ENCODE peak calls at places on chromosomes 4 and X, in six cellular contexts. Q is cardiac fibroblast, J is OCI-LY7, Y is brain microvascular endothelial cell, D is iPS-NIHi11, V is lung. L is an unnamed sample.

GRCh38 chr4:38706301-38706700 is 42.3 kb downstream of the KLF3 start:
- DNase-seq in D (no peak), Y (no peak), J (no peak), Q (no peak), V (no peak), L (no peak)

GRCh38 chr4:82372502-82372873 is 1.3 kb downstream of the HNRNPD start:
- DNase-seq in Y (peak; percentile 9), D (peak; percentile 22), V (peak; percentile 34), Q (peak; percentile 27), J (peak; percentile 63), L (no peak)

GRCh38 chrX:138858438-138858837 is 146.9 kb upstream of the FGF13 start:
- DNase-seq in D (no peak), Y (no peak), V (no peak), J (no peak), Q (peak; percentile 2), L (peak; percentile 72)

GRCh38 chrX:48703642-48704481 is 7.3 kb downstream of the SUV39H1 start:
- DNase-seq in V (no peak), D (no peak), J (no peak), Q (peak; percentile 25), Y (no peak), L (peak; percentile 20)

GRCh38 chrX:70196961-70197805 is 19.9 kb downstream of the DGAT2L6 start:
- DNase-seq in V (peak; percentile 52), D (peak; percentile 54), J (peak; percentile 63), Q (peak; percentile 70), Y (peak; percentile 32), L (no peak)

GRCh38 chrX:135605906-135606305 is 85.4 kb downstream of the INTS6L start:
- DNase-seq in Q (no peak), V (no peak), Y (no peak), D (no peak), J (no peak), L (no peak)

GRCh38 chr4:127383666-127384065 is 249.1 kb upstream of the INTU start:
- DNase-seq in D (no peak), Y (no peak), Q (no peak), V (no peak), J (no peak), L (no peak)

GRCh38 chr4:160117686-160118085 is 1014.8 kb downstream of the RAPGEF2 start:
- DNase-seq in Q (no peak), V (no peak), J (no peak), Y (no peak), D (no peak), L (no peak)

GRCh38 chr4:96326846-96327245 is 487.0 kb downstream of the PDHA2 start:
- DNase-seq in V (no peak), Y (no peak), J (no peak), D (no peak), Q (peak; percentile 24), L (no peak)

GRCh38 chrX:13983734-13984133 is 46.0 kb downstream of the GEMIN8 start:
- DNase-seq in D (no peak), V (no peak), Y (no peak), J (peak; percentile 47), Q (no peak), L (no peak)

GRCh38 chrX:131802836-131803626 is 220.1 kb upstream of the STK26 start:
- DNase-seq in Q (no peak), D (peak; percentile 46), V (peak; percentile 78), Y (no peak), J (peak; percentile 23), L (no peak)

GRCh38 chr4:169017971-169018370 is 7.9 kb upstream of the CBR4 start:
- DNase-seq in Y (no peak), J (no peak), V (no peak), Q (no peak), D (peak; percentile 33), L (no peak)

GRCh38 chr4:152087335-152087734 is 326.5 kb upstream of the GATB start:
- DNase-seq in D (no peak), V (no peak), Y (no peak), Q (no peak), J (no peak), L (no peak)

GRCh38 chr4:182897601-182898478 is 19.3 kb downstream of the DCTD start:
- DNase-seq in J (no peak), D (no peak), V (peak; percentile 72), Y (no peak), Q (no peak), L (no peak)

GRCh38 chr4:119932277-119932676 is 134.4 kb downstream of the MAD2L1 start:
- DNase-seq in Q (no peak), J (no peak), D (no peak), Y (no peak), V (no peak), L (no peak)

GRCh38 chr4:159341486-159341885 is 238.6 kb downstream of the RAPGEF2 start:
- DNase-seq in Y (no peak), V (no peak), Q (peak; percentile 60), D (no peak), J (no peak), L (no peak)

GRCh38 chr4:151403656-151404055 is 5.3 kb upstream of the FHIP1A start:
- DNase-seq in Q (no peak), D (no peak), J (no peak), V (no peak), Y (no peak), L (no peak)

GRCh38 chrX:130975947-130976346 is 72.9 kb upstream of the ENOX2 start:
- DNase-seq in Y (peak; percentile 74), V (no peak), Q (peak; percentile 67), J (peak; percentile 35), D (peak; percentile 18), L (no peak)

GRCh38 chr4:184330008-184330400 is 112.3 kb upstream of the ENPP6 start:
- DNase-seq in V (no peak), Q (peak; percentile 53), Y (peak; percentile 25), D (no peak), J (no peak), L (no peak)

GRCh38 chr4:111793686-111794085 is 351.6 kb upstream of the FAM241A start:
- DNase-seq in D (no peak), V (no peak), Q (no peak), Y (no peak), J (no peak), L (no peak)

GRCh38 chrX:132467029-132467428 is 21.8 kb downstream of the MBNL3 start:
- DNase-seq in Q (peak; percentile 12), J (no peak), V (no peak), D (no peak), Y (no peak), L (no peak)

GRCh38 chr4:112253382-112254000 is 21.9 kb downstream of the AP1AR start:
- DNase-seq in D (peak; percentile 22), V (no peak), J (no peak), Y (no peak), Q (no peak), L (no peak)

GRCh38 chr4:52094746-52095145 is 43.6 kb downstream of the SPATA18 start:
- DNase-seq in V (no peak), Y (no peak), J (no peak), Q (no peak), D (no peak), L (no peak)

GRCh38 chr4:109472343-109472761 is 38.7 kb downstream of the SEC24B start:
- DNase-seq in Y (peak; percentile 42), V (no peak), Q (peak; percentile 70), J (no peak), D (no peak), L (peak; percentile 31)

GRCh38 chr4:78056265-78057129 is 626 bp upstream of the FRAS1 start:
- DNase-seq in J (peak; percentile 79), V (peak; percentile 81), Y (peak; percentile 63), Q (peak; percentile 42), D (peak; percentile 85), L (no peak)

GRCh38 chr4:12729384-12729783 is 754.8 kb downstream of the RAB28 start:
- DNase-seq in Q (peak; percentile 51), V (no peak), D (peak; percentile 57), J (peak; percentile 39), Y (no peak), L (no peak)

GRCh38 chr4:123821861-123822260 is 425.3 kb downstream of the SPRY1 start:
- DNase-seq in D (no peak), V (no peak), J (no peak), Q (peak; percentile 45), Y (no peak), L (no peak)

GRCh38 chr4:184165291-184165690 is 52.4 kb downstream of the ENPP6 start:
- DNase-seq in Q (no peak), Y (peak; percentile 34), J (no peak), V (no peak), D (peak; percentile 36), L (no peak)

GRCh38 chr4:168475745-168476144 is 4.5 kb downstream of the DDX60L start:
- DNase-seq in V (no peak), D (peak; percentile 22), Q (peak; percentile 35), Y (no peak), J (no peak), L (no peak)

GRCh38 chr4:145042601-145043000 is 55.4 kb downstream of the ANAPC10 start:
- DNase-seq in Y (no peak), V (no peak), Q (no peak), J (no peak), D (no peak), L (no peak)

GRCh38 chrX:93673869-93674271 is at the start of gene FAM133A:
- DNase-seq in Q (peak; percentile 27), D (peak; percentile 5), J (no peak), V (no peak), Y (no peak), L (peak; percentile 6)

GRCh38 chr4:136900706-136901105 is 631.6 kb downstream of the PCDH18 start:
- DNase-seq in V (no peak), J (no peak), Q (peak; percentile 11), D (no peak), Y (no peak), L (no peak)

GRCh38 chrX:55451990-55452824 is at the start of gene MAGEH1:
- DNase-seq in Y (peak; percentile 75), J (peak; percentile 86), D (peak; percentile 32), V (peak; percentile 83), Q (peak; percentile 72), L (peak; percentile 32)